ENCODE peak calls at places on chromosomes 16 and 17, in four cellular contexts. R, J, S and Y are unnamed samples.

GRCh38 chr16:7392206-7392605 is 59.6 kb downstream of the RBFOX1 start:
- DNase-seq in R (no peak), J (no peak), S (no peak), Y (no peak)

GRCh38 chr16:83769397-83770008 is 38.3 kb upstream of the HSBP1 start:
- DNase-seq in J (no peak), R (no peak), S (peak), Y (no peak)

GRCh38 chr17:78915872-78916632 is 9.1 kb downstream of the TIMP2 start:
- DNase-seq in J (no peak), R (no peak), S (no peak), Y (no peak)

GRCh38 chr17:56897646-56898424 is 16.0 kb downstream of the TRIM25 start:
- DNase-seq in J (no peak), S (no peak), R (no peak), Y (no peak)

GRCh38 chr17:32659419-32659842 is 172.6 kb downstream of the CDK5R1 start:
- DNase-seq in S (peak), R (peak), J (peak), Y (peak)

GRCh38 chr17:75547091-75547490 is 21.6 kb downstream of the LLGL2 start:
- DNase-seq in R (no peak), J (no peak), S (no peak), Y (no peak)

GRCh38 chr16:75305364-75306101 is 54.1 kb upstream of the BCAR1 start:
- DNase-seq in S (no peak), J (peak), R (no peak), Y (peak)

GRCh38 chr16:58481931-58482330 is 18.0 kb upstream of the NDRG4 start:
- DNase-seq in R (no peak), J (no peak), S (no peak), Y (no peak)

GRCh38 chr17:48150602-48151001 is 43.0 kb downstream of the SNX11 start:
- DNase-seq in J (no peak), S (no peak), R (no peak), Y (no peak)

GRCh38 chr17:19533718-19534561 is at the start of gene SLC47A1:
- DNase-seq in S (no peak), R (no peak), J (peak), Y (no peak)

GRCh38 chr17:36545093-36545464 is 360 bp downstream of the GGNBP2 start:
- DNase-seq in S (no peak), J (no peak), R (no peak), Y (no peak)

GRCh38 chr17:7929158-7930029 is at the start of gene KCNAB3:
- DNase-seq in R (peak), J (peak), S (no peak), Y (peak)

GRCh38 chr17:80481284-80482057 is 5.1 kb upstream of the NPTX1 start:
- DNase-seq in S (no peak), R (no peak), J (no peak), Y (no peak)

GRCh38 chr17:77831497-77832179 is 126.9 kb upstream of the TNRC6C start:
- DNase-seq in R (no peak), S (no peak), J (no peak), Y (no peak)

GRCh38 chr16:74771656-74772315 is 2.8 kb downstream of the FA2H start:
- DNase-seq in S (no peak), J (no peak), R (no peak), Y (no peak)

GRCh38 chr16:87384162-87384999 is 805 bp upstream of the FBXO31 start:
- DNase-seq in J (peak), S (no peak), R (peak), Y (no peak)

GRCh38 chr16:30186444-30186781 is 3.0 kb downstream of the CORO1A start:
- DNase-seq in S (no peak), J (no peak), R (no peak), Y (no peak)

GRCh38 chr16:11130978-11131665 is 124.9 kb downstream of the SOCS1 start:
- DNase-seq in J (no peak), R (no peak), S (no peak), Y (no peak)
- H3K27ac ChIP-seq in J (no peak), R (no peak), S (no peak), Y (no peak)

GRCh38 chr16:69072640-69072974 is 32.8 kb upstream of the HAS3 start:
- DNase-seq in J (no peak), S (no peak), R (no peak), Y (no peak)

GRCh38 chr16:69078073-69078472 is 27.4 kb upstream of the HAS3 start:
- DNase-seq in J (no peak), S (no peak), R (no peak), Y (no peak)

GRCh38 chr16:69073181-69073669 is 32.2 kb upstream of the HAS3 start:
- DNase-seq in S (no peak), R (no peak), J (no peak), Y (no peak)

DNA sequence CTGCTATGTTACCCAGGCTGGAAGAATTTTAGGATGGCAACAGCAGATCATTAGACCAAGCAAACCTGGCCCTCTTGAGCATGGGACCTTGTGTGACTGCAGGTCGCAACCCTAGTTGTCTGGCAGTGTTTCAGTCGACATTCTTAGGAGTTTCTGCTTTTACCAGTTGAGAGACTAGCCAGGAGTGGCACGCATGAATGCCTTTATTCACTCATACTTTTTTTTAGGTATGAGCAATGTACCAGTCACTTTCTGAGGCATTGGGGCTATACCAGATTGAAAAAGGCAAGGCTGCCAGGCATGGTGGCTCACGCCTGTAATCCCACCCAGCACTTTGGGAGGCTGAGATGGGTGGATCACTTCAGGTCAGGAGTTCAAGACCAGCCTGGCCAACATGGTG is 28.2 kb upstream of the HAS3 start:
- DNase-seq in J (no peak), R (no peak), S (no peak), Y (no peak)
- H3K27ac ChIP-seq in J (no peak), R (no peak), S (no peak), Y (no peak)

GRCh38 chr17:42404326-42405055 is 16.2 kb upstream of the STAT3 start:
- DNase-seq in R (no peak), S (no peak), J (no peak), Y (no peak)

GRCh38 chr17:42405963-42406495 is 17.0 kb downstream of the CAVIN1 start:
- DNase-seq in S (no peak), J (peak), R (peak), Y (peak)

GRCh38 chr17:42403150-42403549 is 14.9 kb upstream of the STAT3 start:
- DNase-seq in J (no peak), R (no peak), S (no peak), Y (no peak)

GRCh38 chr17:42406602-42407288 is 16.3 kb downstream of the CAVIN1 start:
- DNase-seq in J (no peak), R (no peak), S (no peak), Y (no peak)

DNA sequence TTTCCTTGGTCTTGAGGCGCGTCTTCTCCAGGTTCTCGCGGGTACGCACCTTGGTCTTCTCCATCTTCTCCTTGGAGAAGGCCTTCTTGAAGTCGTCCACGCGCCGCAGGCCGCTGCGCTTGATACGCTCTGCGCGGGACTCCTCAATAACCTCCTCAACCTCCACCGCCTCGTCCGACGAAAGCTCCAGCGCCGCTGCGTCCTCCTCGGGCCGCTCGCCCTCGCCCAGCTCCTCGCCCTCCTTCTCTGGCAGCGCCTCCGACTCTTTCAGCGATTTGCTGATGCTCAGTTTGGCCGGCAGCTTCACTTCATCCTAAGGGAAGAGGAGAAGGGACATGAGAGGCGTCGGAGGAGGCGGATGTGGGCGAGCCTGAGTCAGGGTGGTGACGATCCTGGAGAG is 16.8 kb upstream of the STAT3 start:
- DNase-seq in R (no peak), J (peak), S (no peak), Y (no peak)
- H3K27ac ChIP-seq in R (no peak), J (no peak), S (no peak), Y (no peak)

GRCh38 chr16:15041260-15042011 is 14.4 kb downstream of the NTAN1 start:
- DNase-seq in R (peak), S (no peak), J (peak), Y (peak)
- H3K27ac ChIP-seq in R (peak), S (no peak), J (peak), Y (peak)

DNA sequence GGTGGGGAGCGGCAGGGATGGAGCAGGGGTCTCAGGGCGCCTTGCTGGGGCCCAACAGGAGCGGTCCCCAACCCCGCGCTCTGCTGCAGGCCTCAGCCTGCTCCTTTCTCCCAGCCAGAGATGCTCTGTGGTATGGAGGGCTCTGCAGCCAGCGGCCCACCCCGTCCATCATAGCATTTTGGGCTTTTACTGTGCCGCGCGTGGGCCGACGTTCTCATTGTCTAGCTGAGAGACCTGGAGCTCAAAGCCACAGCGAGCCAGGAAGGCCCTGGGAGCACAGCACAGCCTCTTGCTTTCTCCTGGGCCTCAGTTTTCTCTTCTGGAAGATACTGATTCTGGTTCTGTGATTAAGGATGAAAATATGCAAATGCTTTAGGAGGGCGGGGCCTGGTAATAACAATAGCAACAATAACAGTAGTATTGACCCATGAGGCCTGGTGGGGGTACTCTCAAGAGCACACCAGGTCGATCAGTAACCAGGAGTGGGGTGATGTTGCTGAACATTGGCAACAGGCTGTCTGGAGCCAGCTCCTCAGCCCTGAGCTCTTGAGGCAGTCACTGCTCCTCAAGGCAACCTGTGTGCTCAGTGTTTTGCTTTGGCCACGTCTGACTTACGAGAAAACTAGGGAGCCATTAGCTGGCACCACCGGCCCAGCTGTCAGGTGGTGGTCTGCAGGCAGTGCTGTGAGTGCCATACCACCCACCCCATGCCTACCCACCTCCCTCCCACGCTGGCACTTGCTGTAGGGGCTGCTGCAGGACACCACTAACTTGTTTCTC is 1.1 kb upstream of the RASD1 start:
- DNase-seq in R (no peak), J (no peak), S (no peak), Y (no peak)
- H3K27ac ChIP-seq in R (peak), J (peak), S (no peak), Y (peak)